ENCODE peak calls at places on chromosome 17, in five cellular contexts. G is NCI-H345; O is activated CD8-positive, alpha-beta T cell treated with anti-CD3 and anti-CD28 coated beads for 36 hours; V is foreskin fibroblast; Y is mucosa of descending colon. A is an unnamed sample.
A peak's percentile ranks its signal among the peaks of the same experiment; 100 is the strongest.

GRCh38 chr17:64016248-64016784 is 4.1 kb downstream of the ICAM2 start:
- DNase-seq in Y (no peak), G (no peak), O (no peak), V (peak; percentile 43), A (no peak)

GRCh38 chr17:82091264-82092066 is 6.6 kb downstream of the FASN start:
- DNase-seq in O (no peak), Y (peak; percentile 25), G (no peak), V (no peak), A (no peak)

GRCh38 chr17:4198995-4199394 is 56.0 kb downstream of the CYB5D2 start:
- DNase-seq in Y (no peak), V (no peak), O (no peak), G (no peak), A (no peak)

GRCh38 chr17:41666336-41666680 is 22.4 kb upstream of the EIF1 start:
- DNase-seq in O (peak; percentile 89), Y (peak; percentile 68), V (peak; percentile 58), G (peak; percentile 69), A (no peak)

GRCh38 chr17:76481091-76481655 is 13.8 kb downstream of the AANAT start:
- DNase-seq in G (no peak), V (no peak), O (peak; percentile 19), Y (no peak), A (no peak)

GRCh38 chr17:36614081-36614480 is 12.7 kb downstream of the MRM1 start:
- DNase-seq in Y (no peak), O (no peak), V (no peak), G (no peak), A (no peak)

GRCh38 chr17:62740066-62740465 is 68.0 kb downstream of the MARCHF10 start:
- DNase-seq in V (peak; percentile 83), Y (no peak), O (no peak), G (no peak), A (no peak)

GRCh38 chr17:16652847-16653366 is 743 bp downstream of the ZNF624 start:
- DNase-seq in Y (no peak), G (peak; percentile 17), O (no peak), V (no peak), A (no peak)

GRCh38 chr17:46766493-46767491 is 51.7 kb downstream of the WNT3 start:
- DNase-seq in G (no peak), O (no peak), V (no peak), Y (no peak), A (no peak)

GRCh38 chr17:36481829-36482228 is 4.7 kb upstream of the ZNHIT3 start:
- DNase-seq in O (no peak), G (no peak), V (no peak), Y (no peak), A (no peak)

GRCh38 chr17:62750502-62751349 is 57.4 kb downstream of the MARCHF10 start:
- DNase-seq in O (no peak), Y (no peak), V (peak; percentile 43), G (no peak), A (no peak)

GRCh38 chr17:42484304-42484703 is 25.6 kb downstream of the ATP6V0A1 start:
- DNase-seq in V (no peak), G (no peak), O (peak; percentile 94), Y (no peak), A (no peak)

GRCh38 chr17:38728290-38728831 is 1.8 kb upstream of the CISD3 start:
- DNase-seq in G (no peak), Y (no peak), O (peak; percentile 82), V (no peak), A (no peak)

GRCh38 chr17:28317965-28318758 is 838 bp upstream of the TMEM97 start:
- DNase-seq in V (peak; percentile 34), G (peak; percentile 9), O (peak; percentile 13), Y (peak; percentile 48), A (no peak)

GRCh38 chr17:59372138-59372751 is 40.8 kb downstream of the YPEL2 start:
- DNase-seq in G (no peak), V (peak; percentile 72), O (peak; percentile 18), Y (no peak), A (no peak)